ENCODE peak calls at places on chromosomes 12 and 14, in six cellular contexts. T, D, J, R, A and X are unnamed samples.

GRCh38 chr12:89893972-89894706 is 185.5 kb upstream of the ATP2B1 start:
- DNase-seq in A (no peak), J (no peak), R (no peak), D (no peak), T (peak), X (no peak)

GRCh38 chr12:89901319-89901718 is 192.7 kb upstream of the ATP2B1 start:
- DNase-seq in J (no peak), D (no peak), A (no peak), T (no peak), R (no peak), X (no peak)

GRCh38 chr12:65895759-65896656 is 71.7 kb downstream of the HMGA2 start:
- DNase-seq in T (peak), R (no peak), A (no peak), D (no peak), J (no peak), X (no peak)

GRCh38 chr14:95697764-95698163 is 11.5 kb downstream of the TCL1B start:
- DNase-seq in R (no peak), D (no peak), J (no peak), T (no peak), A (no peak), X (no peak)

GRCh38 chr12:57479376-57480115 is at the start of gene ARHGAP9:
- DNase-seq in R (no peak), D (no peak), A (no peak), J (no peak), T (no peak), X (no peak)

GRCh38 chr12:90321369-90321768 is 612.7 kb upstream of the ATP2B1 start:
- DNase-seq in A (no peak), R (no peak), D (no peak), J (no peak), T (no peak), X (no peak)

GRCh38 chr12:95143784-95144205 is 70.4 kb upstream of the NR2C1 start:
- DNase-seq in T (peak), A (no peak), R (no peak), D (no peak), J (no peak), X (no peak)

GRCh38 chr14:52043690-52044089 is 25.2 kb downstream of the NID2 start:
- DNase-seq in J (no peak), D (no peak), R (no peak), A (no peak), T (no peak), X (peak)

GRCh38 chr12:9751204-9752144 is 9.2 kb downstream of the CD69 start:
- DNase-seq in T (peak), D (no peak), J (no peak), R (no peak), A (no peak), X (no peak)

GRCh38 chr12:87779016-87779415 is 250.2 kb downstream of the C12orf50 start:
- DNase-seq in A (no peak), D (no peak), T (no peak), J (no peak), R (no peak), X (no peak)

GRCh38 chr14:95507174-95507573 is 9.3 kb downstream of the SYNE3 start:
- DNase-seq in T (peak), A (peak), J (peak), R (peak), D (peak), X (no peak)

GRCh38 chr12:51083140-51083833 is at the start of gene CSRNP2:
- DNase-seq in T (peak), J (peak), A (peak), R (peak), D (peak), X (peak)
- TF ChIP-seq CTCF in T (peak), J (no peak), A (peak), R (peak), D (peak), X (no peak)

DNA sequence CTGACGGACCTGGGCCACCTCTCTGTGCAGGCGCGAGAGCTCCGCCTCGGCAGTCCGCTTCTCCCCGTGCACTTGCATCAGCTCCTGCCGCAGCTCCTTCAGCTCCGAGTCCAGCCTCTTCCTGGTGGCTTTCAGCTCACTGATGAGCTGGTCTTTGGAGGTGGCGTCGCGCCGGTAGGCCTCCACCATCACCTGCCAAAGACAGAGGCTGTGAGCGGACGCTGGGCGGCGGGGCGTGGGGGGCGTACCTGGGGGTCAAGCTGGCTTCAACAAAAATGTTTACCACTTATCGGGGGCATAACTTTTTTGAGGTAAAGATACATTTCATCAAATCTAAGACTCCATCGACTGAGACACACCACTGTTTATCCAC is 27.5 kb upstream of the ANKLE2 start:
- DNase-seq in R (no peak), J (no peak), T (no peak), D (no peak), A (no peak), X (no peak)
- TF ChIP-seq CTCF in R (no peak), J (no peak), T (no peak), D (no peak), A (no peak), X (no peak)

GRCh38 chr12:128833418-128833817 is 9.7 kb upstream of the SLC15A4 start:
- DNase-seq in T (no peak), A (no peak), D (no peak), J (no peak), R (no peak), X (no peak)

GRCh38 chr12:128827724-128828123 is 4.0 kb upstream of the SLC15A4 start:
- DNase-seq in D (no peak), J (no peak), A (no peak), T (no peak), R (no peak), X (no peak)

GRCh38 chr12:128825845-128826244 is 2.1 kb upstream of the SLC15A4 start:
- DNase-seq in A (no peak), D (no peak), T (no peak), R (no peak), J (no peak), X (no peak)

GRCh38 chr12:128829870-128830504 is 6.2 kb upstream of the SLC15A4 start:
- DNase-seq in T (no peak), J (no peak), R (no peak), A (no peak), D (no peak), X (no peak)

GRCh38 chr12:128830505-128830893 is 6.7 kb upstream of the SLC15A4 start:
- DNase-seq in T (no peak), D (no peak), A (no peak), R (no peak), J (no peak), X (no peak)
- TF ChIP-seq CTCF in T (no peak), D (no peak), A (no peak), R (no peak), J (no peak), X (no peak)

GRCh38 chr12:2317819-2318218 is 265.0 kb downstream of the CACNA1C start:
- DNase-seq in A (no peak), R (no peak), T (no peak), J (no peak), D (no peak), X (no peak)
- TF ChIP-seq CTCF in A (no peak), R (no peak), T (no peak), J (no peak), D (no peak), X (no peak)

GRCh38 chr14:38723277-38723676 is 379.8 kb downstream of the SEC23A start:
- DNase-seq in A (no peak), R (no peak), J (no peak), D (no peak), T (no peak), X (no peak)

GRCh38 chr14:38718519-38718918 is 384.5 kb downstream of the SEC23A start:
- DNase-seq in J (no peak), D (no peak), R (no peak), A (no peak), T (no peak), X (no peak)

GRCh38 chr14:38724621-38725020 is 378.4 kb downstream of the SEC23A start:
- DNase-seq in A (no peak), R (no peak), J (no peak), T (no peak), D (no peak), X (no peak)

GRCh38 chr14:38723954-38724353 is 379.1 kb downstream of the SEC23A start:
- DNase-seq in T (no peak), J (no peak), D (no peak), A (no peak), R (no peak), X (no peak)

DNA sequence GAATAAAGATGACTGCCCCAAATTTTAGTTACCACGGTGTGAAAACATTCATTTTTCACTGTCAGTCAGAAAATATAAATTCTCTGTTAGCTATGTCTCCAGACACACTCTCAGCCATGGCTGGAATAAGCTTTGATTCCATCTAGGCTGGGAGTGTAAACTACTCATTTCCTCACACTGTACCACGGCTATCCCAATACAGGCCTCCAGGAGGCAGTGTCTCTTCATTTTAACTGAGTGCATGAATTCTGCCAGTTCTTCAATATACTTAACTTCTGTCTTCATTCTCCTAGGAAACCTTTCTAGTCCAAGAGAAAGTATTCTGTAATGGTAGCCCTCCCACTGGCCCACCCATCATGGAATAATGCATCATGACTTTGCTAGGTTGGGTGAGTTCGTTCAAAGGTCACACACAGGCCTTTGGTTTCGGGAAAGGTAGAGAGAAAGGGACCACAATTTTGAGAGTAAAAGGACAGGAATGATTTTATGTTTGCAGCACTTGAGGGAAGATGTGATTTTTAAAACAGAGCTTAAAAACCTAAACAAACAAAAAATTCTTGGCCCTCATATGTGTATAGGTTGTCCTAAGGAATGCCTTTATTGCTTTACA is 381.1 kb downstream of the SEC23A start:
- DNase-seq in A (peak), R (peak), D (peak), J (peak), T (peak), X (peak)
- TF ChIP-seq CTCF in A (peak), R (peak), D (peak), J (peak), T (peak), X (peak)

GRCh38 chr12:109807954-109808353 is 25.2 kb downstream of the TRPV4 start:
- DNase-seq in D (no peak), J (no peak), A (no peak), R (no peak), T (no peak), X (no peak)
- TF ChIP-seq CTCF in D (no peak), J (no peak), A (no peak), R (no peak), T (no peak), X (no peak)

DNA sequence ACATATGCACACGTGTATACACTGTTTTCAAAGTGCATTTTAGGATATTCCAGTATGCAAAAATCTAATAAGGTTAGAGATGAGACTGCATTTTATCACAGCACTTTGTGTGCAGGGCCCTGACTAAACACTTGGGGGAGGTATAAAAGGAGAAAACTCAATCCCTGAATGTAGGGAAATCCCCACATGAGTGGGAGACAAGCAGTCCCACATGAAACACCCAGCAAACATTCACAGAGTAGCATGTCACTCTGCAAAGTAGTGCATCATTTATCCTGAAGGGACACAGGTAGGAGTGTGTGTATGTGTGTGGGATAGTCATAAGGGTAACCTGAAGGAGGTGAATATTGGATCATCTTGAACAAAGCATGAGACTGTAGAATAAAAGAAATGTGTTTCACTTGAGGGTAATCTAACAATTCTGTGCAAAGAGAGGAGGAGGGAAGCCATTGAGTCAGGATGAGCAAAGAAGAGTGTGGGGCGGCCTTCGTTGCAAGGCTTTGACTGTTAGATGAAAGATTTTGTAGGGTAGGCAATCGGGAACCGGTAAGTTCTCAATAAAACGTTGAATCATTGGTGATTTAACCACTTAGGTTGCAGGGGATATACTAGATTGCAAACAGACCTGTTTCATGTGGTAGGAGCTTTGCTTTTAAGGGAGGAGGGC is 2.9 kb downstream of the PRPF40B start:
- DNase-seq in T (peak), D (no peak), A (no peak), R (no peak), J (no peak), X (no peak)
- TF ChIP-seq CTCF in T (peak), D (no peak), A (no peak), R (no peak), J (no peak), X (no peak)

GRCh38 chr14:93903342-93904184 is 23.6 kb upstream of the FAM181A start:
- DNase-seq in T (no peak), D (no peak), R (no peak), J (no peak), A (no peak), X (peak)
- TF ChIP-seq CTCF in T (peak), D (no peak), R (peak), J (peak), A (peak), X (peak)

DNA sequence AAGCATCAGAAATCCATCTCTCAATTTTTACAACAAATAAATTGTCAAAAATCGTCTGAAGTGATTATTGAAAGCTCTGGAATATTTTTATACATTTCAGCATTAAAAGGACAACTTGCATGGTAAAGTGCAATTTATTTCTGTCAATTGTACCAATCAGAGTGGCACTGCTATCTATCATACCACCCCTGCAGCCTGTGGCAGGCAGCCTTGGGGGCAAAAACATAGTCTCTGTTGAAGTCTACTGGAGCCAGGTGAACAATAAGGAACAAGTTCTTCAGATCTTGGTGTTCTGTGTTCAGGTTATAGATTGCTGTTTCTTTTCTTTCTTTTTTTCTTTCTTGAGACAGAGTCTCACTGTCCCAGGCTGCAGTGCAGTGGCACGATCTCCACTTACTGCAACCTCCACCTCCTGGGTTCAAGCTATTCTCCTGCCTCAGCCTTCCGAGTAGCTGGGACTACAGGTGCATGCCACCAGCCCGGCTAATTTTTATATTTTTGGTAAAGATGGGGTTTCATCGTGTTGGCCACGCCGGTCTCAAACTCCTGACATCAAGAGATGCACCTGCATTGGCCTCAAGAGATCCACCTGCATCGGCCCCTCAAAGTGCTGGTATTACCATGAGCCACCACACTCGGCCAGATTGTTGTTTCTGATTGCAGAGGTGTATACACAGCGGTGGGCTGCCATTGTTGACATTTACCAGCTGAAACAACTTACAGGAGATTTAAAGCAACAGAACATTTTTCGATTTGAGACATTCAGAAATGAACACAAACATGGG is 629.6 kb downstream of the SLC16A7 start:
- DNase-seq in J (no peak), D (no peak), R (no peak), T (no peak), A (no peak), X (no peak)
- TF ChIP-seq CTCF in J (no peak), D (no peak), R (no peak), T (no peak), A (no peak), X (no peak)